ENCODE peak calls at places on chromosomes 11 and 22, in ten cellular contexts. F, W, N, Y, C, Q, L, I, K and G are unnamed samples.

GRCh38 chr22:24157783-24158170 is 23.5 kb upstream of the SUSD2 start:
- DNase-seq in I (no peak), N (no peak), F (no peak), Q (peak; percentile 42), C (no peak), L (no peak), W (no peak), K (no peak), Y (peak; percentile 90), G (peak; percentile 39)

GRCh38 chr11:1219446-1219835 is 3.4 kb upstream of the MUC5B start:
- DNase-seq in W (peak; percentile 13), K (no peak), N (no peak), C (no peak), L (no peak), I (no peak), F (no peak), Y (no peak), Q (no peak), G (no peak)

GRCh38 chr11:92311616-92312449 is 87.2 kb downstream of the FAT3 start:
- DNase-seq in Y (no peak), Q (no peak), C (no peak), K (no peak), N (no peak), F (no peak), I (no peak), W (no peak), L (no peak), G (no peak)

GRCh38 chr11:120549346-120549745 is 37.8 kb downstream of the GRIK4 start:
- DNase-seq in I (no peak), N (no peak), W (no peak), Q (no peak), K (no peak), C (no peak), L (no peak), F (no peak), Y (no peak), G (no peak)

GRCh38 chr11:15468471-15468870 is 353.7 kb downstream of the INSC start:
- DNase-seq in F (no peak), L (no peak), Q (no peak), K (no peak), W (no peak), C (no peak), N (no peak), I (no peak), Y (no peak), G (no peak)

GRCh38 chr11:2574553-2575535 is 125.0 kb downstream of the KCNQ1OT1 start:
- DNase-seq in F (no peak), C (no peak), Y (peak; percentile 62), L (no peak), N (no peak), W (peak; percentile 5), I (no peak), K (peak; percentile 68), Q (no peak), G (no peak)

GRCh38 chr22:35257002-35257320 is 332 bp upstream of the HMGXB4 start:
- DNase-seq in K (no peak), Y (no peak), C (no peak), N (no peak), W (no peak), F (no peak), I (no peak), L (no peak), Q (no peak), G (no peak)

GRCh38 chr11:13229136-13229535 is 48.5 kb upstream of the BMAL1 start:
- DNase-seq in C (no peak), F (no peak), W (no peak), Q (peak; percentile 58), I (no peak), K (no peak), Y (no peak), L (no peak), N (no peak), G (no peak)

GRCh38 chr11:126628790-126629621 is 273.5 kb downstream of the ST3GAL4 start:
- DNase-seq in L (no peak), F (no peak), Y (no peak), C (no peak), K (peak; percentile 83), I (no peak), N (no peak), Q (peak; percentile 92), W (no peak), G (peak; percentile 91)

GRCh38 chr11:86192858-86193257 is 51.7 kb upstream of the EED start:
- DNase-seq in Q (no peak), L (no peak), F (no peak), K (peak; percentile 88), N (peak; percentile 45), W (no peak), Y (no peak), C (no peak), I (no peak), G (no peak)

GRCh38 chr11:27239305-27239942 is 123.6 kb downstream of the CCDC34 start:
- DNase-seq in L (no peak), N (no peak), F (no peak), Y (no peak), K (peak; percentile 67), I (no peak), C (no peak), W (no peak), Q (peak; percentile 41), G (no peak)

GRCh38 chr11:69972351-69972802 is 105.7 kb upstream of the ANO1 start:
- DNase-seq in K (no peak), N (no peak), W (no peak), F (no peak), Y (no peak), L (no peak), I (no peak), C (no peak), Q (no peak), G (no peak)

GRCh38 chr11:9137293-9138132 is 46.1 kb upstream of the SCUBE2 start:
- DNase-seq in N (peak; percentile 97), K (peak; percentile 96), C (peak; percentile 91), L (peak; percentile 64), W (peak; percentile 70), F (peak; percentile 48), Y (peak; percentile 82), Q (peak; percentile 77), I (peak; percentile 24), G (peak; percentile 79)

GRCh38 chr11:132456735-132457328 is 1075.5 kb downstream of the OPCML start:
- DNase-seq in C (no peak), N (no peak), K (peak; percentile 10), F (no peak), Y (no peak), I (no peak), W (no peak), Q (no peak), L (no peak), G (no peak)

GRCh38 chr11:129375731-129376657 is at the start of gene BARX2:
- DNase-seq in W (no peak), K (peak; percentile 60), Y (no peak), L (no peak), F (peak; percentile 34), C (no peak), Q (peak; percentile 60), I (no peak), N (no peak), G (peak; percentile 94)

GRCh38 chr11:18669211-18669593 is 29.4 kb upstream of the TMEM86A start:
- DNase-seq in N (no peak), L (peak; percentile 8), C (no peak), W (no peak), Q (no peak), F (no peak), K (no peak), Y (no peak), I (no peak), G (no peak)

GRCh38 chr22:49533886-49534285 is 293.8 kb downstream of the BRD1 start:
- DNase-seq in L (no peak), N (no peak), I (no peak), W (no peak), Y (no peak), K (no peak), C (no peak), Q (no peak), F (no peak), G (no peak)

GRCh38 chr11:126115820-126116319 is 53.2 kb upstream of the CDON start:
- DNase-seq in F (peak; percentile 64), W (peak; percentile 61), K (peak; percentile 98), Q (peak; percentile 86), C (no peak), N (peak; percentile 99), I (no peak), Y (peak; percentile 85), L (no peak), G (peak; percentile 48)

GRCh38 chr22:27629908-27630733 is 171.4 kb downstream of the MN1 start:
- DNase-seq in N (no peak), Q (no peak), Y (no peak), W (no peak), L (no peak), K (no peak), C (no peak), I (no peak), F (no peak), G (no peak)

GRCh38 chr11:38791346-38791961 is 2193.4 kb upstream of the RAG2 start:
- DNase-seq in Y (no peak), F (peak; percentile 51), N (peak; percentile 38), Q (peak; percentile 9), K (peak; percentile 57), W (no peak), I (no peak), C (no peak), L (no peak), G (peak; percentile 96)

GRCh38 chr22:46043816-46044717 is 67.1 kb upstream of the WNT7B start:
- DNase-seq in L (peak; percentile 27), F (no peak), C (no peak), W (no peak), I (no peak), K (no peak), Y (peak; percentile 79), N (peak; percentile 61), Q (no peak), G (peak; percentile 47)

GRCh38 chr11:133082453-133082781 is 449.9 kb downstream of the OPCML start:
- DNase-seq in Y (no peak), F (no peak), N (no peak), K (peak; percentile 41), W (peak; percentile 34), C (no peak), Q (no peak), I (no peak), L (no peak), G (peak; percentile 42)

GRCh38 chr22:31120230-31120629 is 2.5 kb upstream of the INPP5J start:
- DNase-seq in L (no peak), W (no peak), N (no peak), I (no peak), Q (no peak), C (no peak), F (no peak), K (no peak), Y (no peak), G (no peak)

GRCh38 chr11:62512961-62513360 is 33.6 kb downstream of the AHNAK start:
- DNase-seq in F (no peak), I (no peak), K (no peak), Y (no peak), N (no peak), Q (no peak), C (no peak), W (no peak), L (no peak), G (no peak)

GRCh38 chr11:83063073-83063754 is 8.5 kb downstream of the RAB30 start:
- DNase-seq in C (no peak), F (no peak), W (no peak), Q (peak; percentile 43), N (no peak), I (no peak), K (no peak), L (no peak), Y (no peak), G (peak; percentile 26)

GRCh38 chr11:116910378-116910777 is 73.0 kb upstream of the APOA1 start:
- DNase-seq in K (no peak), N (no peak), F (no peak), Q (peak; percentile 35), L (no peak), W (no peak), I (no peak), C (no peak), Y (no peak), G (no peak)

GRCh38 chr11:32334822-32335221 is 100.5 kb downstream of the WT1 start:
- DNase-seq in N (no peak), I (no peak), W (no peak), F (peak; percentile 23), K (no peak), L (peak; percentile 3), Q (no peak), C (no peak), Y (no peak), G (peak; percentile 82)

GRCh38 chr11:27161071-27161470 is 120.5 kb downstream of the BBOX1 start:
- DNase-seq in K (no peak), Y (no peak), W (no peak), F (no peak), N (no peak), Q (no peak), L (no peak), C (no peak), I (no peak), G (no peak)